ENCODE peak calls at places on chromosome 10, in five cellular contexts. Z is hepatocyte, N is iPS DF 6.9, P is heart left ventricle, J is lower lobe of right lung. H is an unnamed sample.

GRCh38 chr10:79242620-79243152 is 104.6 kb upstream of the PPIF start:
- DNase-seq in Z (peak; percentile 85), N (no peak), P (peak; percentile 78), J (peak; percentile 71), H (no peak)

GRCh38 chr10:43863859-43864591 is 215.3 kb upstream of the ZNF32 start:
- DNase-seq in Z (peak; percentile 74), N (no peak), P (peak; percentile 63), J (peak; percentile 31), H (peak; percentile 79)

GRCh38 chr10:89393898-89394297 is 1.5 kb downstream of the IFIT1 start:
- DNase-seq in Z (no peak), N (no peak), P (no peak), J (no peak), H (no peak)

GRCh38 chr10:47296111-47296894 is 3.7 kb upstream of the GDF10 start:
- DNase-seq in Z (peak; percentile 19), N (no peak), P (no peak), J (no peak), H (no peak)

GRCh38 chr10:68348265-68348741 is 15.6 kb upstream of the PBLD start:
- DNase-seq in Z (peak; percentile 55), N (peak; percentile 68), P (no peak), J (no peak), H (no peak)

GRCh38 chr10:126842836-126843235 is 62.4 kb upstream of the DOCK1 start:
- DNase-seq in Z (no peak), N (peak; percentile 13), P (no peak), J (no peak), H (no peak)

GRCh38 chr10:77827383-77827782 is 99.2 kb downstream of the DLG5 start:
- DNase-seq in Z (no peak), N (no peak), P (no peak), J (peak; percentile 6), H (no peak)

GRCh38 chr10:130553846-130554245 is 417.7 kb downstream of the GLRX3 start:
- DNase-seq in Z (no peak), N (no peak), P (no peak), J (no peak), H (peak; percentile 47)

GRCh38 chr10:69004821-69005220 is 16.2 kb downstream of the KIFBP start:
- DNase-seq in Z (peak; percentile 25), N (no peak), P (no peak), J (no peak), H (no peak)

GRCh38 chr10:69217119-69217754 is 2.9 kb upstream of the HKDC1 start:
- DNase-seq in Z (peak; percentile 48), N (no peak), P (no peak), J (no peak), H (no peak)

GRCh38 chr10:119614686-119615085 is 17.9 kb upstream of the TIAL1 start:
- DNase-seq in Z (no peak), N (no peak), P (no peak), J (no peak), H (no peak)

GRCh38 chr10:87544750-87545149 is 40.1 kb downstream of the MINPP1 start:
- DNase-seq in Z (no peak), N (no peak), P (no peak), J (no peak), H (no peak)

GRCh38 chr10:13162013-13162364 is 631 bp downstream of the MCM10 start:
- DNase-seq in Z (no peak), N (no peak), P (no peak), J (no peak), H (no peak)

GRCh38 chr10:69899727-69900595 is 98.3 kb downstream of the COL13A1 start:
- DNase-seq in Z (no peak), N (no peak), P (no peak), J (no peak), H (no peak)

GRCh38 chr10:68955414-68955785 is 570 bp upstream of the DDX21 start:
- DNase-seq in Z (peak; percentile 24), N (peak; percentile 1), P (no peak), J (no peak), H (no peak)

DNA sequence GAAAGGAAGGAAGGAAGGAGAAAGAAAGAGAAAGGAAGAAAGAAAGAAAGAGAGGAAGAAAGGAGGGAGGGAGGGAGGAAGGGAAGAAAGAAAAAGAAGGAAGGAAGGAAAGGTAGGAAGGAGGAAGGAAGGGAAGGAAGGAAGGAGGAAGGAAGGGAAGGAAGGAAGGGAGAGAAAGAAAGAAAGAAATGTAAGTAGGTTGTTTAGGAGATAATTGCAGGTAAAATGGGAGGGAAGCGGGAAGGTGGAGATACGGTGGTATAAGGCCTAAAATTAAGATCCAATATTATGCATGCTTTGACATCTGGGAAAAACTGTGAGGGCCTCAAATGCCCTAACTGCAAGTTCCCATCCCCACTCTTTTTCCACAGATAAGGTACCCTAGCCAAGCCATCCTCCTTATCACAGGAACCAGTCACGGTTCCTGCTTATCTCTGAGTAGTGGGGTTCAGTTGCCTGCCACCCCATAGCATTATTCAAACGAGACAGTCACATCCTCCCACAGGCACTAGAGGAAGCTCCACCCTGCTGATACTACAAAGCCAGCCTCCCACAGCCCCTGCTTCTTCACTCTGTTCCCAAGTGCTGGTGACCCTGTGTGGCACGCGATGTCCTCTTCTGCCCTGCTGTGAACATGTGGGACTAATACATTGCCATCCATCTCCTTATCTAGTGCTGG is 28.7 kb downstream of the ST8SIA6 start:
- DNase-seq in Z (no peak), N (no peak), P (no peak), J (no peak), H (no peak)
- H3K4me1 ChIP-seq in Z (no peaks in the 10 kb centered on the region), N (no peaks in the 10 kb centered on the region), P (peaks cover 16% of the 10 kb centered on the region), J (peaks cover 22% of the 10 kb centered on the region), H (peaks cover 2% of the 10 kb centered on the region)

GRCh38 chr10:50396491-50397311 is 145.4 kb upstream of the ASAH2 start:
- DNase-seq in Z (no peak), N (no peak), P (no peak), J (no peak), H (no peak)

GRCh38 chr10:50395279-50395678 is 144.0 kb upstream of the ASAH2 start:
- DNase-seq in Z (peak; percentile 32), N (no peak), P (no peak), J (no peak), H (no peak)

GRCh38 chr10:50392966-50393718 is 141.8 kb upstream of the ASAH2 start:
- DNase-seq in Z (peak; percentile 23), N (no peak), P (no peak), J (no peak), H (no peak)

GRCh38 chr10:50393784-50394183 is 142.5 kb upstream of the ASAH2 start:
- DNase-seq in Z (peak; percentile 71), N (no peak), P (no peak), J (no peak), H (no peak)

DNA sequence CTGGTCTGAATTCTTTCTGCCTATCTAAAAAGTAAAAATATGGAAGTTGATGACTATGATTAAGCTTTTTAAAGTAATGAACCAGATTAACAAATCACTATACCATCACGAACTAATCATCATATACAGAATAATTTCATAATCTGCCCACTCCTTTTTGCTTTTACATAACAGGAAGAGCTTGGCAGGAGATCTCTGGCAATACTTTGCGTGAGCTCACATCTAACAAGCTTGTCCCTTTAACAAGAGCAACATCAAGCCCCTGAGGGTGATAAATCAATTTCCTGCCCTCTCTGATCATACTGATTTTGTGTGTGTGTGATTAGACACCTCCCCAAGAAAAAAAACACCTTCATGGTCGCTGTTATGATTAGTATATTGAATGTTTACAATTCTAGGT is 143.5 kb upstream of the ASAH2 start:
- DNase-seq in Z (no peak), N (no peak), P (no peak), J (no peak), H (no peak)
- H3K4me1 ChIP-seq in Z (peaks cover 20% of the 10 kb centered on the region), N (no peaks in the 10 kb centered on the region), P (peaks cover 47% of the 10 kb centered on the region), J (peaks cover 68% of the 10 kb centered on the region), H (no peaks in the 10 kb centered on the region)

GRCh38 chr10:103648951-103649532 is 155.5 kb downstream of the NEURL1 start:
- DNase-seq in Z (no peak), N (no peak), P (no peak), J (peak; percentile 64), H (peak; percentile 74)
- H3K4me1 ChIP-seq in Z (peaks cover 17% of the 10 kb centered on the region), N (peaks cover 9% of the 10 kb centered on the region), P (peaks cover 83% of the 10 kb centered on the region), J (peaks cover 82% of the 10 kb centered on the region), H (peaks cover 78% of the 10 kb centered on the region)

DNA sequence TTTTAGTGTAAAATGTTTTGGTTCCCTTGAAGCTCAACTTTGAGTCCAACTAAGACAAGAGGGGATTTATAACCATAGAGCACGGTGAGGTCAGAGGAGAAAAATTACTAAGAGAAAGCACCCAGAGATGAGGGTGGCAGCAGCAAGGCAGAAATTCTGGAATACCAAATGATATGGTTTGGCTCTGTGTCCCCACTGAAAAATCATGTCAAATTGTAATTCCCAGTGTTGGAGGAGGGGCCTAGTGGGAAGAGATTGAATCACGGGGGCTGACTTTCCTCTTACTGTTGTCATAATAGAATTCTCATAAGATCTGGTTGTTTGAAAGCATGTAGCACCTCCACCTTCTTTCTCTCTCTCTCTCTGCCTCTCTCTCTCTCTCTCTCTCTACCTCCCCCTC is 19.4 kb upstream of the AKR1C1 start:
- DNase-seq in Z (no peak), N (no peak), P (no peak), J (no peak), H (no peak)
- H3K4me1 ChIP-seq in Z (peaks cover 45% of the 10 kb centered on the region), N (peaks cover 5% of the 10 kb centered on the region), P (peaks cover 38% of the 10 kb centered on the region), J (peaks cover 37% of the 10 kb centered on the region), H (no peaks in the 10 kb centered on the region)

DNA sequence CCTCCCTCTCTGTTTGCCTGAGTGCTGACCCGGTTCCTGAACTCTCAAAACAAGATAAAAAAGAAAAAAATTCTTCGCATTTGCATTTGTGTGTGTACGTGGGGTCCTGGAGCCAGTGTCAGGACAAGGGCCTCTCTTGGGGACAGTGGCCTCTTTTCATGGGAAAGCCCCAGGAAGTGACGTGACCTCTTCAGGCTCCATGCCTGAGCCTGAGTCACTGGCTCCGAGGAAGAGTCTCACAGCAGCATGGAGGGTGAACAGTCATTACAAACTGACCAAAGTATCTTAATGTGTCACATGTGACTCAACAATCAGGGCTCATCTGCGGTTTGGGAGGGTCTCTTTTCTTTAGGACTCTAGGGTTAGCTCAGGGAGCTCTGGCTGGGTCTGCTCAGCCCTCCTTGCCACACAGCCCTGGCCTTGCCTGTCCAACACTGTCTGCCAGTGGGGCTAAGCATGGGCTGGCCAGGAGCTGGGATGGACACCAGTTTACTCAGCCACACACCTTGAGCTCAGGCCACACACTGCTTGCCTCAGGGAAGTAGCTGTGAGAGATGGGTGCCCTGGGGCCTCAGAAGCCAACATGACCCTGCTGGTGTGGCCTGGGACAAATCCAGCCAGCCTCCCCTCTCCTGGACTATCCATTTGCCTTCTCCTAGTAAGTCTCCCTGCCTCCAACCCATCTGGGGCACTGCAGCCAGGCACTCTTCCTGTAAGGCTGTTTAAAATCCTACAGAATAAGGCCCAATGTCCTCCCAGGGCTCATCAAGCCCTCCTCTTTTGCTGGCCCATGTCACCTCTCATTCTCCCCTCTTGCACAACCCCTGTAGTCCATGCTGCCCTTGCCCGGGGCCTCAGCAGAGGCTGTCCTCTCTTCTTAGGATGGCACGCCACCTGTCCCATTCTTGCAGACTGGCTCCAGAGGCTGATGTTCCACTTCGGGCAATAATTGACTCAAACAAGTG is 10.5 kb downstream of the TMEM273 start:
- DNase-seq in Z (peak; percentile 61), N (no peak), P (peak; percentile 86), J (no peak), H (peak; percentile 81)
- H3K4me1 ChIP-seq in Z (no peaks in the 10 kb centered on the region), N (no peaks in the 10 kb centered on the region), P (peaks cover 56% of the 10 kb centered on the region), J (peaks cover 42% of the 10 kb centered on the region), H (no peaks in the 10 kb centered on the region)